ENCODE peak calls at places on chromosomes 12 and 14, in seven cellular contexts. K, B, C, Z, A, R and O are unnamed samples.

GRCh38 chr12:120588371-120588770 is 7.2 kb upstream of the POP5 start:
- DNase-seq in K (no peak), B (no peak), C (no peak), Z (no peak), A (no peak), R (no peak), O (no peak)

GRCh38 chr14:101872333-101872732 is 92.0 kb upstream of the DYNC1H1 start:
- DNase-seq in K (no peak), B (no peak), C (no peak), Z (no peak), A (no peak), R (no peak), O (no peak)

GRCh38 chr12:3164454-3165310 is 87.5 kb downstream of the TSPAN9 start:
- DNase-seq in K (no peak), B (no peak), C (no peak), Z (no peak), A (no peak), R (no peak), O (no peak)

GRCh38 chr14:100989924-100990323 is 86.4 kb upstream of the RTL1 start:
- DNase-seq in K (no peak), B (no peak), C (no peak), Z (no peak), A (no peak), R (no peak), O (no peak)

GRCh38 chr12:105814283-105814682 is 324.5 kb downstream of the NUAK1 start:
- DNase-seq in K (no peak), B (no peak), C (peak; percentile 98), Z (no peak), A (no peak), R (no peak), O (no peak)

GRCh38 chr12:55716582-55717396 is 943 bp downstream of the BLOC1S1 start:
- DNase-seq in K (no peak), B (no peak), C (no peak), Z (no peak), A (no peak), R (no peak), O (no peak)

GRCh38 chr12:112842441-112842840 is 50.9 kb downstream of the RPH3A start:
- DNase-seq in K (no peak), B (no peak), C (no peak), Z (no peak), A (peak; percentile 21), R (no peak), O (no peak)

GRCh38 chr14:50953497-50953896 is 9.2 kb upstream of the PYGL start:
- DNase-seq in K (no peak), B (no peak), C (no peak), Z (no peak), A (no peak), R (no peak), O (no peak)

GRCh38 chr14:37054869-37055268 is 117.5 kb downstream of the SLC25A21 start:
- DNase-seq in K (no peak), B (no peak), C (no peak), Z (no peak), A (no peak), R (no peak), O (no peak)

GRCh38 chr12:112025808-112026375 is 12.7 kb downstream of the ERP29 start:
- DNase-seq in K (no peak), B (no peak), C (no peak), Z (no peak), A (no peak), R (no peak), O (no peak)

GRCh38 chr14:32697114-32697513 is 241.6 kb upstream of the NPAS3 start:
- DNase-seq in K (no peak), B (no peak), C (no peak), Z (no peak), A (no peak), R (no peak), O (no peak)